ENCODE peak calls at places on chromosomes 5 and 9, in ten cellular contexts. J is HTR-8/SVneo; N is activated T-cell treated with anti-CD3 and anti-CD28 coated beads, Interleukin-2, amount 50 U/mL, for 1 hour; I is stimulated activated CD4-positive, alpha-beta T cell treated with anti-CD3 and anti-CD28 coated beads, Interleukin-12 subunit alpha, Interleukin-12 subunit beta, amount 100 ng/mL, for 24 hours; H is GM23248; D is cardiac fibroblast; L is Right ventricle myocardium superior; F is cardiac muscle cell; B is left ventricle myocardium inferior; A is nucleus accumbens. G is an unnamed sample.

GRCh38 chr5:154179846-154180710 is 10.5 kb upstream of the GALNT10 start:
- DNase-seq in J (peak), N (no peak), I (no peak), H (peak), D (peak), L (no peak), F (peak), B (no peak), A (peak), G (peak)

GRCh38 chr5:96562614-96563013 is 99.6 kb upstream of the CAST start:
- DNase-seq in J (peak), N (no peak), I (no peak), H (peak), D (peak), L (no peak), F (no peak), B (no peak), A (no peak), G (no peak)

GRCh38 chr9:120579139-120579749 is 723 bp downstream of the CDK5RAP2 start:
- DNase-seq in J (no peak), N (no peak), I (no peak), H (peak), D (peak), L (no peak), F (no peak), B (no peak), A (no peak), G (no peak)

GRCh38 chr5:43193171-43193951 is 1.3 kb downstream of the NIM1K start:
- DNase-seq in J (peak), N (no peak), I (peak), H (peak), D (peak), L (no peak), F (no peak), B (no peak), A (peak), G (no peak)

GRCh38 chr5:99605904-99606303 is 677.1 kb upstream of the CHD1 start:
- DNase-seq in J (no peak), N (no peak), I (no peak), H (no peak), D (no peak), L (no peak), F (no peak), B (no peak), A (no peak), G (no peak)

GRCh38 chr9:83620841-83621636 is 1.9 kb upstream of the IDNK start:
- DNase-seq in J (peak), N (peak), I (no peak), H (peak), D (peak), L (no peak), F (peak), B (peak), A (peak), G (no peak)

GRCh38 chr5:33148076-33148501 is 292.7 kb upstream of the TARS1 start:
- DNase-seq in J (peak), N (no peak), I (no peak), H (peak), D (peak), L (peak), F (no peak), B (peak), A (no peak), G (peak)

GRCh38 chr5:178201927-178202235 is 2.5 kb upstream of the HNRNPAB start:
- DNase-seq in J (peak), N (no peak), I (no peak), H (no peak), D (no peak), L (no peak), F (no peak), B (no peak), A (no peak), G (no peak)

GRCh38 chr9:131366745-131367401 is 27.0 kb upstream of the PRRC2B start:
- DNase-seq in J (peak), N (no peak), I (no peak), H (peak), D (peak), L (peak), F (peak), B (peak), A (no peak), G (no peak)

GRCh38 chr5:117072439-117072838 is 497.8 kb upstream of the SEMA6A start:
- DNase-seq in J (no peak), N (no peak), I (no peak), H (no peak), D (no peak), L (no peak), F (no peak), B (no peak), A (no peak), G (no peak)

GRCh38 chr5:82019342-82020138 is 47.7 kb downstream of the ATG10 start:
- DNase-seq in J (no peak), N (no peak), I (no peak), H (no peak), D (no peak), L (no peak), F (no peak), B (no peak), A (no peak), G (no peak)

GRCh38 chr9:135216666-135217431 is 129.4 kb downstream of the OLFM1 start:
- DNase-seq in J (no peak), N (no peak), I (no peak), H (no peak), D (no peak), L (no peak), F (peak), B (no peak), A (no peak), G (peak)

G was measured in heart right ventricle.